ENCODE peak calls at places on chromosomes 5 and 9, in eight cellular contexts. One of them, this sample, is unnamed.

GRCh38 chr9:79193001-79193400 is 378.8 kb upstream of the TLE4 start:
- DNase-seq in Right ventricle myocardium superior: no peak
- DNase-seq in frontal cortex: no peak
- DNase-seq in fibroblast of pulmonary artery: peak; percentile 37
- DNase-seq in activated CD4-positive, alpha-beta T cell treated with anti-CD3 and anti-CD28 coated beads, Interleukin-2, amount 50 U/mL, for 1 hour: no peak
- DNase-seq in hypothalamus: no peak
- DNase-seq in activated T-helper 2 cell treated with anti-CD3 and anti-CD28 coated beads, Interferon-gamma antibody, Interleukin-2, Interleukin-4, amounts not matched to agents 10 μg/mL and 5 μg/mL and 100 μg/mL, durations not matched to agents 14 hours and 24 hours and 36 hours: no peak
- DNase-seq in H54: no peak
- DNase-seq in this sample: no peak

GRCh38 chr5:150022163-150022540 is 21.6 kb downstream of the HMGXB3 start:
- DNase-seq in activated T-helper 2 cell treated with anti-CD3 and anti-CD28 coated beads, Interferon-gamma antibody, Interleukin-2, Interleukin-4, amounts not matched to agents 10 μg/mL and 5 μg/mL and 100 μg/mL, durations not matched to agents 14 hours and 24 hours and 36 hours: no peak
- DNase-seq in frontal cortex: no peak
- DNase-seq in H54: no peak
- DNase-seq in fibroblast of pulmonary artery: peak; percentile 96
- DNase-seq in Right ventricle myocardium superior: no peak
- DNase-seq in hypothalamus: no peak
- DNase-seq in activated CD4-positive, alpha-beta T cell treated with anti-CD3 and anti-CD28 coated beads, Interleukin-2, amount 50 U/mL, for 1 hour: no peak
- DNase-seq in this sample: peak; percentile 95

GRCh38 chr9:134782921-134783698 is 97.5 kb upstream of the FCN2 start:
- DNase-seq in frontal cortex: no peak
- DNase-seq in activated T-helper 2 cell treated with anti-CD3 and anti-CD28 coated beads, Interferon-gamma antibody, Interleukin-2, Interleukin-4, amounts not matched to agents 10 μg/mL and 5 μg/mL and 100 μg/mL, durations not matched to agents 14 hours and 24 hours and 36 hours: no peak
- DNase-seq in H54: no peak
- DNase-seq in hypothalamus: no peak
- DNase-seq in fibroblast of pulmonary artery: no peak
- DNase-seq in Right ventricle myocardium superior: no peak
- DNase-seq in activated CD4-positive, alpha-beta T cell treated with anti-CD3 and anti-CD28 coated beads, Interleukin-2, amount 50 U/mL, for 1 hour: no peak
- DNase-seq in this sample: no peak

GRCh38 chr9:127809562-127810377 is 7.1 kb downstream of the FPGS start:
- DNase-seq in activated T-helper 2 cell treated with anti-CD3 and anti-CD28 coated beads, Interferon-gamma antibody, Interleukin-2, Interleukin-4, amounts not matched to agents 10 μg/mL and 5 μg/mL and 100 μg/mL, durations not matched to agents 14 hours and 24 hours and 36 hours: no peak
- DNase-seq in hypothalamus: no peak
- DNase-seq in activated CD4-positive, alpha-beta T cell treated with anti-CD3 and anti-CD28 coated beads, Interleukin-2, amount 50 U/mL, for 1 hour: no peak
- DNase-seq in H54: no peak
- DNase-seq in frontal cortex: peak; percentile 52
- DNase-seq in fibroblast of pulmonary artery: no peak
- DNase-seq in Right ventricle myocardium superior: peak; percentile 67
- DNase-seq in this sample: peak; percentile 45

GRCh38 chr9:34446468-34446891 is 11.9 kb downstream of the FAM219A start:
- DNase-seq in frontal cortex: no peak
- DNase-seq in activated CD4-positive, alpha-beta T cell treated with anti-CD3 and anti-CD28 coated beads, Interleukin-2, amount 50 U/mL, for 1 hour: no peak
- DNase-seq in hypothalamus: no peak
- DNase-seq in activated T-helper 2 cell treated with anti-CD3 and anti-CD28 coated beads, Interferon-gamma antibody, Interleukin-2, Interleukin-4, amounts not matched to agents 10 μg/mL and 5 μg/mL and 100 μg/mL, durations not matched to agents 14 hours and 24 hours and 36 hours: no peak
- DNase-seq in Right ventricle myocardium superior: no peak
- DNase-seq in fibroblast of pulmonary artery: no peak
- DNase-seq in H54: no peak
- DNase-seq in this sample: no peak

GRCh38 chr5:25025836-25026235 is 381.1 kb upstream of the CDH10 start:
- DNase-seq in fibroblast of pulmonary artery: no peak
- DNase-seq in frontal cortex: no peak
- DNase-seq in hypothalamus: no peak
- DNase-seq in H54: no peak
- DNase-seq in activated T-helper 2 cell treated with anti-CD3 and anti-CD28 coated beads, Interferon-gamma antibody, Interleukin-2, Interleukin-4, amounts not matched to agents 10 μg/mL and 5 μg/mL and 100 μg/mL, durations not matched to agents 14 hours and 24 hours and 36 hours: no peak
- DNase-seq in Right ventricle myocardium superior: no peak
- DNase-seq in activated CD4-positive, alpha-beta T cell treated with anti-CD3 and anti-CD28 coated beads, Interleukin-2, amount 50 U/mL, for 1 hour: no peak
- DNase-seq in this sample: no peak

GRCh38 chr5:158054073-158054387 is 195.1 kb upstream of the CLINT1 start:
- DNase-seq in hypothalamus: no peak
- DNase-seq in Right ventricle myocardium superior: no peak
- DNase-seq in activated CD4-positive, alpha-beta T cell treated with anti-CD3 and anti-CD28 coated beads, Interleukin-2, amount 50 U/mL, for 1 hour: no peak
- DNase-seq in H54: no peak
- DNase-seq in fibroblast of pulmonary artery: no peak
- DNase-seq in frontal cortex: no peak
- DNase-seq in activated T-helper 2 cell treated with anti-CD3 and anti-CD28 coated beads, Interferon-gamma antibody, Interleukin-2, Interleukin-4, amounts not matched to agents 10 μg/mL and 5 μg/mL and 100 μg/mL, durations not matched to agents 14 hours and 24 hours and 36 hours: no peak
- DNase-seq in this sample: no peak

GRCh38 chr9:93567271-93567959 is 9.0 kb upstream of the PHF2 start:
- DNase-seq in Right ventricle myocardium superior: no peak
- DNase-seq in activated CD4-positive, alpha-beta T cell treated with anti-CD3 and anti-CD28 coated beads, Interleukin-2, amount 50 U/mL, for 1 hour: no peak
- DNase-seq in H54: no peak
- DNase-seq in frontal cortex: no peak
- DNase-seq in hypothalamus: no peak
- DNase-seq in fibroblast of pulmonary artery: no peak
- DNase-seq in activated T-helper 2 cell treated with anti-CD3 and anti-CD28 coated beads, Interferon-gamma antibody, Interleukin-2, Interleukin-4, amounts not matched to agents 10 μg/mL and 5 μg/mL and 100 μg/mL, durations not matched to agents 14 hours and 24 hours and 36 hours: no peak
- DNase-seq in this sample: no peak

GRCh38 chr9:133225171-133226011 is 16.3 kb upstream of the OBP2B start:
- DNase-seq in activated CD4-positive, alpha-beta T cell treated with anti-CD3 and anti-CD28 coated beads, Interleukin-2, amount 50 U/mL, for 1 hour: no peak
- DNase-seq in H54: no peak
- DNase-seq in fibroblast of pulmonary artery: no peak
- DNase-seq in activated T-helper 2 cell treated with anti-CD3 and anti-CD28 coated beads, Interferon-gamma antibody, Interleukin-2, Interleukin-4, amounts not matched to agents 10 μg/mL and 5 μg/mL and 100 μg/mL, durations not matched to agents 14 hours and 24 hours and 36 hours: no peak
- DNase-seq in Right ventricle myocardium superior: no peak
- DNase-seq in hypothalamus: no peak
- DNase-seq in frontal cortex: no peak
- DNase-seq in this sample: no peak

GRCh38 chr9:14320272-14321245 is 6.6 kb upstream of the NFIB start:
- DNase-seq in Right ventricle myocardium superior: no peak
- DNase-seq in activated T-helper 2 cell treated with anti-CD3 and anti-CD28 coated beads, Interferon-gamma antibody, Interleukin-2, Interleukin-4, amounts not matched to agents 10 μg/mL and 5 μg/mL and 100 μg/mL, durations not matched to agents 14 hours and 24 hours and 36 hours: no peak
- DNase-seq in H54: no peak
- DNase-seq in frontal cortex: no peak
- DNase-seq in hypothalamus: peak; percentile 13
- DNase-seq in activated CD4-positive, alpha-beta T cell treated with anti-CD3 and anti-CD28 coated beads, Interleukin-2, amount 50 U/mL, for 1 hour: no peak
- DNase-seq in fibroblast of pulmonary artery: peak; percentile 97
- DNase-seq in this sample: peak; percentile 81

GRCh38 chr5:154646841-154647759 is 108.1 kb upstream of the LARP1 start:
- DNase-seq in activated CD4-positive, alpha-beta T cell treated with anti-CD3 and anti-CD28 coated beads, Interleukin-2, amount 50 U/mL, for 1 hour: no peak
- DNase-seq in frontal cortex: no peak
- DNase-seq in Right ventricle myocardium superior: peak; percentile 66
- DNase-seq in hypothalamus: no peak
- DNase-seq in activated T-helper 2 cell treated with anti-CD3 and anti-CD28 coated beads, Interferon-gamma antibody, Interleukin-2, Interleukin-4, amounts not matched to agents 10 μg/mL and 5 μg/mL and 100 μg/mL, durations not matched to agents 14 hours and 24 hours and 36 hours: no peak
- DNase-seq in H54: no peak
- DNase-seq in fibroblast of pulmonary artery: peak; percentile 33
- DNase-seq in this sample: no peak

GRCh38 chr5:111931658-111932057 is 174.7 kb upstream of the NREP start:
- DNase-seq in frontal cortex: no peak
- DNase-seq in activated T-helper 2 cell treated with anti-CD3 and anti-CD28 coated beads, Interferon-gamma antibody, Interleukin-2, Interleukin-4, amounts not matched to agents 10 μg/mL and 5 μg/mL and 100 μg/mL, durations not matched to agents 14 hours and 24 hours and 36 hours: no peak
- DNase-seq in activated CD4-positive, alpha-beta T cell treated with anti-CD3 and anti-CD28 coated beads, Interleukin-2, amount 50 U/mL, for 1 hour: no peak
- DNase-seq in fibroblast of pulmonary artery: no peak
- DNase-seq in H54: no peak
- DNase-seq in hypothalamus: no peak
- DNase-seq in Right ventricle myocardium superior: no peak
- DNase-seq in this sample: no peak

GRCh38 chr9:69582544-69583297 is 89.5 kb downstream of the APBA1 start:
- DNase-seq in hypothalamus: no peak
- DNase-seq in fibroblast of pulmonary artery: no peak
- DNase-seq in Right ventricle myocardium superior: peak; percentile 47
- DNase-seq in activated CD4-positive, alpha-beta T cell treated with anti-CD3 and anti-CD28 coated beads, Interleukin-2, amount 50 U/mL, for 1 hour: no peak
- DNase-seq in H54: no peak
- DNase-seq in frontal cortex: no peak
- DNase-seq in activated T-helper 2 cell treated with anti-CD3 and anti-CD28 coated beads, Interferon-gamma antibody, Interleukin-2, Interleukin-4, amounts not matched to agents 10 μg/mL and 5 μg/mL and 100 μg/mL, durations not matched to agents 14 hours and 24 hours and 36 hours: no peak
- DNase-seq in this sample: no peak

GRCh38 chr9:20397348-20397747 is 225.0 kb downstream of the MLLT3 start:
- DNase-seq in activated CD4-positive, alpha-beta T cell treated with anti-CD3 and anti-CD28 coated beads, Interleukin-2, amount 50 U/mL, for 1 hour: no peak
- DNase-seq in Right ventricle myocardium superior: no peak
- DNase-seq in fibroblast of pulmonary artery: no peak
- DNase-seq in H54: no peak
- DNase-seq in frontal cortex: no peak
- DNase-seq in hypothalamus: no peak
- DNase-seq in activated T-helper 2 cell treated with anti-CD3 and anti-CD28 coated beads, Interferon-gamma antibody, Interleukin-2, Interleukin-4, amounts not matched to agents 10 μg/mL and 5 μg/mL and 100 μg/mL, durations not matched to agents 14 hours and 24 hours and 36 hours: no peak
- DNase-seq in this sample: no peak

GRCh38 chr9:95764490-95764889 is 111.0 kb upstream of the ERCC6L2 start:
- DNase-seq in fibroblast of pulmonary artery: no peak
- DNase-seq in Right ventricle myocardium superior: no peak
- DNase-seq in activated T-helper 2 cell treated with anti-CD3 and anti-CD28 coated beads, Interferon-gamma antibody, Interleukin-2, Interleukin-4, amounts not matched to agents 10 μg/mL and 5 μg/mL and 100 μg/mL, durations not matched to agents 14 hours and 24 hours and 36 hours: no peak
- DNase-seq in frontal cortex: no peak
- DNase-seq in activated CD4-positive, alpha-beta T cell treated with anti-CD3 and anti-CD28 coated beads, Interleukin-2, amount 50 U/mL, for 1 hour: no peak
- DNase-seq in hypothalamus: no peak
- DNase-seq in H54: no peak
- DNase-seq in this sample: no peak

GRCh38 chr5:138594305-138595058 is 19.3 kb upstream of the HSPA9 start:
- DNase-seq in H54: no peak
- DNase-seq in frontal cortex: no peak
- DNase-seq in Right ventricle myocardium superior: no peak
- DNase-seq in activated T-helper 2 cell treated with anti-CD3 and anti-CD28 coated beads, Interferon-gamma antibody, Interleukin-2, Interleukin-4, amounts not matched to agents 10 μg/mL and 5 μg/mL and 100 μg/mL, durations not matched to agents 14 hours and 24 hours and 36 hours: no peak
- DNase-seq in activated CD4-positive, alpha-beta T cell treated with anti-CD3 and anti-CD28 coated beads, Interleukin-2, amount 50 U/mL, for 1 hour: no peak
- DNase-seq in fibroblast of pulmonary artery: no peak
- DNase-seq in hypothalamus: no peak
- DNase-seq in this sample: no peak

GRCh38 chr5:138649316-138649720 is 74.1 kb upstream of the HSPA9 start:
- DNase-seq in activated T-helper 2 cell treated with anti-CD3 and anti-CD28 coated beads, Interferon-gamma antibody, Interleukin-2, Interleukin-4, amounts not matched to agents 10 μg/mL and 5 μg/mL and 100 μg/mL, durations not matched to agents 14 hours and 24 hours and 36 hours: no peak
- DNase-seq in Right ventricle myocardium superior: no peak
- DNase-seq in H54: no peak
- DNase-seq in activated CD4-positive, alpha-beta T cell treated with anti-CD3 and anti-CD28 coated beads, Interleukin-2, amount 50 U/mL, for 1 hour: no peak
- DNase-seq in fibroblast of pulmonary artery: no peak
- DNase-seq in hypothalamus: no peak
- DNase-seq in frontal cortex: no peak
- DNase-seq in this sample: no peak

GRCh38 chr9:68981825-68982224 is 32.1 kb downstream of the PRKACG start:
- DNase-seq in H54: no peak
- DNase-seq in activated T-helper 2 cell treated with anti-CD3 and anti-CD28 coated beads, Interferon-gamma antibody, Interleukin-2, Interleukin-4, amounts not matched to agents 10 μg/mL and 5 μg/mL and 100 μg/mL, durations not matched to agents 14 hours and 24 hours and 36 hours: no peak
- DNase-seq in Right ventricle myocardium superior: no peak
- DNase-seq in activated CD4-positive, alpha-beta T cell treated with anti-CD3 and anti-CD28 coated beads, Interleukin-2, amount 50 U/mL, for 1 hour: no peak
- DNase-seq in frontal cortex: no peak
- DNase-seq in fibroblast of pulmonary artery: no peak
- DNase-seq in hypothalamus: no peak
- DNase-seq in this sample: no peak

GRCh38 chr9:74499770-74500583 is 2.8 kb downstream of the RORB start:
- DNase-seq in frontal cortex: no peak
- DNase-seq in Right ventricle myocardium superior: peak; percentile 44
- DNase-seq in fibroblast of pulmonary artery: no peak
- DNase-seq in H54: no peak
- DNase-seq in hypothalamus: no peak
- DNase-seq in activated T-helper 2 cell treated with anti-CD3 and anti-CD28 coated beads, Interferon-gamma antibody, Interleukin-2, Interleukin-4, amounts not matched to agents 10 μg/mL and 5 μg/mL and 100 μg/mL, durations not matched to agents 14 hours and 24 hours and 36 hours: no peak
- DNase-seq in activated CD4-positive, alpha-beta T cell treated with anti-CD3 and anti-CD28 coated beads, Interleukin-2, amount 50 U/mL, for 1 hour: no peak
- DNase-seq in this sample: no peak

GRCh38 chr5:95760291-95761191 is 29.4 kb downstream of the RHOBTB3 start:
- DNase-seq in activated T-helper 2 cell treated with anti-CD3 and anti-CD28 coated beads, Interferon-gamma antibody, Interleukin-2, Interleukin-4, amounts not matched to agents 10 μg/mL and 5 μg/mL and 100 μg/mL, durations not matched to agents 14 hours and 24 hours and 36 hours: no peak
- DNase-seq in activated CD4-positive, alpha-beta T cell treated with anti-CD3 and anti-CD28 coated beads, Interleukin-2, amount 50 U/mL, for 1 hour: no peak
- DNase-seq in H54: peak; percentile 18
- DNase-seq in hypothalamus: no peak
- DNase-seq in frontal cortex: no peak
- DNase-seq in fibroblast of pulmonary artery: peak; percentile 94
- DNase-seq in Right ventricle myocardium superior: no peak
- DNase-seq in this sample: no peak

GRCh38 chr9:134630861-134631260 is 10.7 kb upstream of the COL5A1 start:
- DNase-seq in activated T-helper 2 cell treated with anti-CD3 and anti-CD28 coated beads, Interferon-gamma antibody, Interleukin-2, Interleukin-4, amounts not matched to agents 10 μg/mL and 5 μg/mL and 100 μg/mL, durations not matched to agents 14 hours and 24 hours and 36 hours: no peak
- DNase-seq in hypothalamus: no peak
- DNase-seq in frontal cortex: no peak
- DNase-seq in H54: no peak
- DNase-seq in fibroblast of pulmonary artery: no peak
- DNase-seq in activated CD4-positive, alpha-beta T cell treated with anti-CD3 and anti-CD28 coated beads, Interleukin-2, amount 50 U/mL, for 1 hour: no peak
- DNase-seq in Right ventricle myocardium superior: no peak
- DNase-seq in this sample: no peak

GRCh38 chr9:92422611-92423010 is 1.7 kb downstream of the OMD start:
- DNase-seq in activated CD4-positive, alpha-beta T cell treated with anti-CD3 and anti-CD28 coated beads, Interleukin-2, amount 50 U/mL, for 1 hour: no peak
- DNase-seq in H54: no peak
- DNase-seq in frontal cortex: no peak
- DNase-seq in fibroblast of pulmonary artery: no peak
- DNase-seq in Right ventricle myocardium superior: no peak
- DNase-seq in hypothalamus: no peak
- DNase-seq in activated T-helper 2 cell treated with anti-CD3 and anti-CD28 coated beads, Interferon-gamma antibody, Interleukin-2, Interleukin-4, amounts not matched to agents 10 μg/mL and 5 μg/mL and 100 μg/mL, durations not matched to agents 14 hours and 24 hours and 36 hours: no peak
- DNase-seq in this sample: no peak

GRCh38 chr9:3370715-3371114 is 155.1 kb downstream of the RFX3 start:
- DNase-seq in activated T-helper 2 cell treated with anti-CD3 and anti-CD28 coated beads, Interferon-gamma antibody, Interleukin-2, Interleukin-4, amounts not matched to agents 10 μg/mL and 5 μg/mL and 100 μg/mL, durations not matched to agents 14 hours and 24 hours and 36 hours: no peak
- DNase-seq in Right ventricle myocardium superior: no peak
- DNase-seq in frontal cortex: no peak
- DNase-seq in H54: no peak
- DNase-seq in hypothalamus: no peak
- DNase-seq in fibroblast of pulmonary artery: no peak
- DNase-seq in activated CD4-positive, alpha-beta T cell treated with anti-CD3 and anti-CD28 coated beads, Interleukin-2, amount 50 U/mL, for 1 hour: no peak
- DNase-seq in this sample: no peak

This sample was measured in dermis microvascular lymphatic vessel endothelial cell.